ENCODE peak calls at places on chromosomes 16 and 17, in five cellular contexts. R is posterior cingulate gyrus; L is heart left ventricle; M is stimulated activated CD4-positive, alpha-beta T cell treated with anti-CD3 and anti-CD28 coated beads, Interleukin-1b, Interleukin-23, amount 100 ng/mL, for 1 hour; X is AG08396. Z is an unnamed sample.

GRCh38 chr17:79630821-79631639 is 20.2 kb upstream of the RBFOX3 start:
- DNase-seq in R (no peak), L (no peak), M (no peak), X (peak; percentile 6), Z (peak; percentile 42)

GRCh38 chr16:83681421-83681820 is 126.4 kb upstream of the HSBP1 start:
- DNase-seq in R (no peak), L (no peak), M (no peak), X (no peak), Z (no peak)

GRCh38 chr17:47694018-47694817 is at the start of gene TBKBP1:
- DNase-seq in R (no peak), L (peak; percentile 62), M (no peak), X (peak; percentile 73), Z (peak; percentile 80)

GRCh38 chr17:68379692-68380677 is 77.3 kb downstream of the WIPI1 start:
- DNase-seq in R (no peak), L (no peak), M (no peak), X (no peak), Z (no peak)

GRCh38 chr17:60583008-60583407 is 17.0 kb upstream of the PPM1D start:
- DNase-seq in R (no peak), L (no peak), M (no peak), X (no peak), Z (no peak)

GRCh38 chr16:21950782-21951521 is 2.2 kb upstream of the UQCRC2 start:
- DNase-seq in R (no peak), L (no peak), M (no peak), X (peak; percentile 26), Z (no peak)

GRCh38 chr17:81923302-81924260 is 4.0 kb downstream of the MAFG start:
- DNase-seq in R (no peak), L (peak; percentile 85), M (no peak), X (peak; percentile 90), Z (peak; percentile 85)

GRCh38 chr16:10923650-10924214 is 18.5 kb downstream of the DEXI start:
- DNase-seq in R (peak; percentile 59), L (peak; percentile 90), M (no peak), X (no peak), Z (no peak)

GRCh38 chr17:76691379-76692191 is 19.2 kb downstream of the MXRA7 start:
- DNase-seq in R (no peak), L (no peak), M (no peak), X (no peak), Z (no peak)

GRCh38 chr16:2339521-2340484 is 725 bp downstream of the ABCA3 start:
- DNase-seq in R (peak; percentile 35), L (peak; percentile 69), M (no peak), X (peak; percentile 54), Z (peak; percentile 79)

GRCh38 chr17:4771519-4772234 is at the start of gene TM4SF5:
- DNase-seq in R (no peak), L (no peak), M (no peak), X (no peak), Z (no peak)

GRCh38 chr16:79639576-79640311 is 39.2 kb upstream of the MAF start:
- DNase-seq in R (no peak), L (no peak), M (no peak), X (no peak), Z (no peak)

GRCh38 chr16:3249451-3249850 is 7.0 kb downstream of the MEFV start:
- DNase-seq in R (no peak), L (no peak), M (no peak), X (no peak), Z (no peak)

GRCh38 chr16:89547860-89548259 is 12.6 kb upstream of the RPL13 start:
- DNase-seq in R (no peak), L (no peak), M (no peak), X (no peak), Z (no peak)

GRCh38 chr17:1467898-1468492 is 12.0 kb upstream of the CRK start:
- DNase-seq in R (no peak), L (no peak), M (no peak), X (no peak), Z (peak; percentile 83)

GRCh38 chr16:30953511-30954124 is 3.9 kb upstream of the SETD1A start:
- DNase-seq in R (peak; percentile 48), L (peak; percentile 77), M (peak; percentile 26), X (peak; percentile 46), Z (no peak)

GRCh38 chr16:73232555-73233422 is 184.9 kb upstream of the ZFHX3 start:
- DNase-seq in R (no peak), L (peak; percentile 52), M (no peak), X (peak; percentile 79), Z (no peak)

GRCh38 chr16:55452996-55453395 is 26.0 kb upstream of the MMP2 start:
- DNase-seq in R (no peak), L (no peak), M (no peak), X (no peak), Z (no peak)

GRCh38 chr17:81454473-81454872 is 58.1 kb downstream of the ACTG1 start:
- DNase-seq in R (no peak), L (no peak), M (no peak), X (no peak), Z (no peak)